ENCODE peak calls at places on chromosomes 16 and 17, in nine cellular contexts. One of them, this sample, is unnamed.

GRCh38 chr17:74466111-74466784 is at the start of gene CD300A:
- DNase-seq in nephron progenitor cell: no peak
- DNase-seq in Caco-2: no peak
- DNase-seq in ascending aorta: no peak
- DNase-seq in HCT116: no peak
- DNase-seq in left ventricle myocardium inferior: peak; percentile 55
- DNase-seq in fibroblast of lung: no peak
- DNase-seq in astrocyte of the cerebellum: no peak
- DNase-seq in tibial artery: no peak
- DNase-seq in this sample: no peak

GRCh38 chr17:35167046-35167445 is 19.4 kb downstream of the UNC45B start:
- DNase-seq in ascending aorta: peak; percentile 34
- DNase-seq in HCT116: no peak
- DNase-seq in left ventricle myocardium inferior: no peak
- DNase-seq in Caco-2: peak; percentile 14
- DNase-seq in tibial artery: no peak
- DNase-seq in nephron progenitor cell: no peak
- DNase-seq in fibroblast of lung: no peak
- DNase-seq in astrocyte of the cerebellum: no peak
- DNase-seq in this sample: peak; percentile 10

GRCh38 chr17:2331303-2331702 is 5.0 kb downstream of the TSR1 start:
- DNase-seq in Caco-2: no peak
- DNase-seq in nephron progenitor cell: no peak
- DNase-seq in left ventricle myocardium inferior: no peak
- DNase-seq in astrocyte of the cerebellum: no peak
- DNase-seq in tibial artery: no peak
- DNase-seq in HCT116: no peak
- DNase-seq in fibroblast of lung: no peak
- DNase-seq in ascending aorta: no peak
- DNase-seq in this sample: no peak

GRCh38 chr17:80803451-80804428 is 187.9 kb upstream of the CHMP6 start:
- DNase-seq in left ventricle myocardium inferior: no peak
- DNase-seq in HCT116: no peak
- DNase-seq in fibroblast of lung: no peak
- DNase-seq in ascending aorta: peak; percentile 44
- DNase-seq in astrocyte of the cerebellum: no peak
- DNase-seq in Caco-2: no peak
- DNase-seq in nephron progenitor cell: no peak
- DNase-seq in tibial artery: peak; percentile 51
- DNase-seq in this sample: no peak

GRCh38 chr17:63439682-63440081 is 6.4 kb downstream of the CYB561 start:
- DNase-seq in nephron progenitor cell: no peak
- DNase-seq in Caco-2: no peak
- DNase-seq in left ventricle myocardium inferior: no peak
- DNase-seq in HCT116: no peak
- DNase-seq in astrocyte of the cerebellum: peak; percentile 68
- DNase-seq in ascending aorta: no peak
- DNase-seq in tibial artery: no peak
- DNase-seq in fibroblast of lung: peak; percentile 53
- DNase-seq in this sample: no peak

GRCh38 chr17:40283662-40284061 is 4.0 kb upstream of the CDC6 start:
- DNase-seq in ascending aorta: no peak
- DNase-seq in nephron progenitor cell: no peak
- DNase-seq in HCT116: peak; percentile 87
- DNase-seq in left ventricle myocardium inferior: no peak
- DNase-seq in tibial artery: no peak
- DNase-seq in fibroblast of lung: peak; percentile 95
- DNase-seq in astrocyte of the cerebellum: peak; percentile 91
- DNase-seq in Caco-2: no peak
- DNase-seq in this sample: no peak

GRCh38 chr17:16980813-16981731 is 9.2 kb upstream of the TNFRSF13B start:
- DNase-seq in nephron progenitor cell: no peak
- DNase-seq in ascending aorta: no peak
- DNase-seq in tibial artery: no peak
- DNase-seq in fibroblast of lung: no peak
- DNase-seq in Caco-2: no peak
- DNase-seq in astrocyte of the cerebellum: no peak
- DNase-seq in left ventricle myocardium inferior: no peak
- DNase-seq in HCT116: no peak
- DNase-seq in this sample: no peak

GRCh38 chr16:89315791-89316581 is 98.5 kb downstream of the ZNF778 start:
- DNase-seq in HCT116: no peak
- DNase-seq in left ventricle myocardium inferior: peak; percentile 42
- DNase-seq in fibroblast of lung: peak; percentile 69
- DNase-seq in Caco-2: no peak
- DNase-seq in ascending aorta: no peak
- DNase-seq in nephron progenitor cell: no peak
- DNase-seq in astrocyte of the cerebellum: peak; percentile 83
- DNase-seq in tibial artery: no peak
- DNase-seq in this sample: peak; percentile 71

GRCh38 chr17:55584055-55584685 is 72.9 kb upstream of the SMIM36 start:
- DNase-seq in nephron progenitor cell: no peak
- DNase-seq in HCT116: no peak
- DNase-seq in astrocyte of the cerebellum: no peak
- DNase-seq in Caco-2: no peak
- DNase-seq in left ventricle myocardium inferior: no peak
- DNase-seq in ascending aorta: no peak
- DNase-seq in fibroblast of lung: peak; percentile 72
- DNase-seq in tibial artery: no peak
- DNase-seq in this sample: no peak

GRCh38 chr17:77441130-77441920 is 300.6 kb downstream of the SEC14L1 start:
- DNase-seq in nephron progenitor cell: no peak
- DNase-seq in ascending aorta: no peak
- DNase-seq in HCT116: no peak
- DNase-seq in fibroblast of lung: no peak
- DNase-seq in Caco-2: no peak
- DNase-seq in tibial artery: no peak
- DNase-seq in astrocyte of the cerebellum: no peak
- DNase-seq in left ventricle myocardium inferior: no peak
- DNase-seq in this sample: peak; percentile 65

GRCh38 chr16:2008631-2009301 is 855 bp downstream of the ZNF598 start:
- DNase-seq in fibroblast of lung: peak; percentile 59
- DNase-seq in astrocyte of the cerebellum: no peak
- DNase-seq in nephron progenitor cell: no peak
- DNase-seq in HCT116: no peak
- DNase-seq in ascending aorta: no peak
- DNase-seq in Caco-2: peak; percentile 26
- DNase-seq in left ventricle myocardium inferior: peak; percentile 17
- DNase-seq in tibial artery: no peak
- DNase-seq in this sample: no peak

GRCh38 chr16:1159325-1159972 is 6.5 kb downstream of the CACNA1H start:
- DNase-seq in HCT116: no peak
- DNase-seq in astrocyte of the cerebellum: no peak
- DNase-seq in tibial artery: no peak
- DNase-seq in fibroblast of lung: no peak
- DNase-seq in left ventricle myocardium inferior: no peak
- DNase-seq in ascending aorta: no peak
- DNase-seq in nephron progenitor cell: peak; percentile 48
- DNase-seq in Caco-2: no peak
- DNase-seq in this sample: no peak

GRCh38 chr16:35195173-35195863 is 1735.9 kb downstream of the TP53TG3F start:
- DNase-seq in fibroblast of lung: no peak
- DNase-seq in tibial artery: no peak
- DNase-seq in HCT116: no peak
- DNase-seq in nephron progenitor cell: no peak
- DNase-seq in ascending aorta: no peak
- DNase-seq in left ventricle myocardium inferior: no peak
- DNase-seq in astrocyte of the cerebellum: no peak
- DNase-seq in Caco-2: no peak
- DNase-seq in this sample: no peak

GRCh38 chr17:58312824-58313223 is 15.8 kb downstream of the TSPOAP1 start:
- DNase-seq in fibroblast of lung: no peak
- DNase-seq in tibial artery: no peak
- DNase-seq in astrocyte of the cerebellum: no peak
- DNase-seq in ascending aorta: no peak
- DNase-seq in HCT116: no peak
- DNase-seq in nephron progenitor cell: no peak
- DNase-seq in Caco-2: no peak
- DNase-seq in left ventricle myocardium inferior: no peak
- DNase-seq in this sample: no peak

GRCh38 chr16:59698341-59698979 is 964.3 kb upstream of the GOT2 start:
- DNase-seq in ascending aorta: no peak
- DNase-seq in astrocyte of the cerebellum: peak; percentile 54
- DNase-seq in Caco-2: no peak
- DNase-seq in tibial artery: no peak
- DNase-seq in fibroblast of lung: peak; percentile 74
- DNase-seq in nephron progenitor cell: no peak
- DNase-seq in HCT116: no peak
- DNase-seq in left ventricle myocardium inferior: no peak
- DNase-seq in this sample: no peak

GRCh38 chr17:12979826-12980500 is 37.9 kb downstream of the ELAC2 start:
- DNase-seq in astrocyte of the cerebellum: no peak
- DNase-seq in left ventricle myocardium inferior: no peak
- DNase-seq in tibial artery: no peak
- DNase-seq in nephron progenitor cell: no peak
- DNase-seq in HCT116: no peak
- DNase-seq in fibroblast of lung: peak; percentile 29
- DNase-seq in Caco-2: no peak
- DNase-seq in ascending aorta: no peak
- DNase-seq in this sample: no peak

GRCh38 chr16:86500708-86501510 is 9.4 kb upstream of the FOXF1 start:
- DNase-seq in nephron progenitor cell: no peak
- DNase-seq in ascending aorta: no peak
- DNase-seq in tibial artery: no peak
- DNase-seq in Caco-2: no peak
- DNase-seq in fibroblast of lung: no peak
- DNase-seq in astrocyte of the cerebellum: no peak
- DNase-seq in HCT116: no peak
- DNase-seq in left ventricle myocardium inferior: no peak
- DNase-seq in this sample: no peak
- TF ChIP-seq CTCF in nephron progenitor cell: no peak
- TF ChIP-seq CTCF in ascending aorta: no peak
- TF ChIP-seq CTCF in tibial artery: no peak
- TF ChIP-seq CTCF in Caco-2: no peak
- TF ChIP-seq CTCF in fibroblast of lung: no peak
- TF ChIP-seq CTCF in astrocyte of the cerebellum: no peak
- TF ChIP-seq CTCF in HCT116: no peak
- TF ChIP-seq CTCF in left ventricle myocardium inferior: no peak
- TF ChIP-seq CTCF in this sample: no peak

GRCh38 chr17:36463916-36464764 is 22.3 kb upstream of the ZNHIT3 start:
- DNase-seq in left ventricle myocardium inferior: peak; percentile 40
- DNase-seq in Caco-2: peak; percentile 91
- DNase-seq in astrocyte of the cerebellum: peak; percentile 19
- DNase-seq in HCT116: peak; percentile 47
- DNase-seq in nephron progenitor cell: peak; percentile 94
- DNase-seq in ascending aorta: no peak
- DNase-seq in tibial artery: no peak
- DNase-seq in fibroblast of lung: peak; percentile 63
- DNase-seq in this sample: peak; percentile 52
- TF ChIP-seq CTCF in left ventricle myocardium inferior: no peak
- TF ChIP-seq CTCF in Caco-2: no peak
- TF ChIP-seq CTCF in astrocyte of the cerebellum: no peak
- TF ChIP-seq CTCF in HCT116: no peak
- TF ChIP-seq CTCF in nephron progenitor cell: no peak
- TF ChIP-seq CTCF in ascending aorta: no peak
- TF ChIP-seq CTCF in tibial artery: no peak
- TF ChIP-seq CTCF in fibroblast of lung: no peak
- TF ChIP-seq CTCF in this sample: no peak

DNA sequence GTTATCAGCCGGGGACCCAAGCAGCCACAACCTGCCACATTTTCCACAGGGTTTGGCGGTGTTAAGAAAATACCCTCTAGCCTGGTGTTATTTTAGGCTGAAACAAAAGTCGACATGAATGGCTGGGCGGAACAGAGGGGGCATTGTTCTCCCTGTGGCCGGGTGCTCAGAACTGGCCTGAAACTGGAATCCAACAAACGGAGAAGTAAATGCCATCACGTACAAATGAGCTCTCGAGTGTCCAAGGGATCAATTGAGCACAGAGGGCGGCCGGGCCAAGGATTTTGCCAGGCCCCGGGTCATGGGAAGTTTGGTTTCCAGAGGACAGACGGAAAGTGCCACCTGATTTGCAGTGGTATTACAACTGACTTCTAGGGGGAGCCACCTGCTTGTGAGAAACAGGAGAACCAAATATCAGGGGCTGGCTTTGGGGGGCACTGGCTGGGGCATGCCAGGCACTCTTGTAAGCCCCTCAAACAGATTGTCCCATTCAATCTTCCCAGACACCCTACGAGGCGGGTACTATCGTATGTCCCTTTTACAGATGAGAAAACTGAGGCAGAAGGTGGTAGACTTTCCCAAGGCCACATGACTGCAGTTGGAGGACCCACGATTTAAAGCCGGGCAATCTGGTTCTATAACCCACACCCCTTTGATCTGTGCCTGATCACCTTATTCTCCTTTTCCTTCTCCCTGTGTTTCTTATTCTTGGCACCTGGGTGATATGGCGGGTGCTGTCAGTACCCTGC is 146.1 kb upstream of the IRX3 start:
- DNase-seq in astrocyte of the cerebellum: no peak
- DNase-seq in fibroblast of lung: no peak
- DNase-seq in HCT116: no peak
- DNase-seq in ascending aorta: no peak
- DNase-seq in nephron progenitor cell: peak; percentile 28
- DNase-seq in Caco-2: no peak
- DNase-seq in left ventricle myocardium inferior: no peak
- DNase-seq in tibial artery: no peak
- DNase-seq in this sample: no peak
- TF ChIP-seq CTCF in astrocyte of the cerebellum: no peak
- TF ChIP-seq CTCF in fibroblast of lung: no peak
- TF ChIP-seq CTCF in HCT116: no peak
- TF ChIP-seq CTCF in ascending aorta: no peak
- TF ChIP-seq CTCF in nephron progenitor cell: no peak
- TF ChIP-seq CTCF in Caco-2: no peak
- TF ChIP-seq CTCF in left ventricle myocardium inferior: no peak
- TF ChIP-seq CTCF in tibial artery: no peak
- TF ChIP-seq CTCF in this sample: no peak

GRCh38 chr16:4270595-4270994 is 2.2 kb downstream of the TFAP4 start:
- DNase-seq in astrocyte of the cerebellum: no peak
- DNase-seq in fibroblast of lung: no peak
- DNase-seq in ascending aorta: no peak
- DNase-seq in left ventricle myocardium inferior: no peak
- DNase-seq in Caco-2: no peak
- DNase-seq in nephron progenitor cell: no peak
- DNase-seq in HCT116: no peak
- DNase-seq in tibial artery: no peak
- DNase-seq in this sample: no peak

GRCh38 chr16:4272114-4272954 is 489 bp downstream of the TFAP4 start:
- DNase-seq in Caco-2: peak; percentile 62
- DNase-seq in tibial artery: peak; percentile 81
- DNase-seq in astrocyte of the cerebellum: no peak
- DNase-seq in HCT116: no peak
- DNase-seq in left ventricle myocardium inferior: peak; percentile 61
- DNase-seq in nephron progenitor cell: peak; percentile 77
- DNase-seq in ascending aorta: peak; percentile 73
- DNase-seq in fibroblast of lung: peak; percentile 28
- DNase-seq in this sample: no peak

GRCh38 chr16:4273858-4274291 is 1.1 kb upstream of the TFAP4 start:
- DNase-seq in fibroblast of lung: peak; percentile 47
- DNase-seq in nephron progenitor cell: peak; percentile 57
- DNase-seq in left ventricle myocardium inferior: peak; percentile 60
- DNase-seq in astrocyte of the cerebellum: no peak
- DNase-seq in Caco-2: peak; percentile 78
- DNase-seq in tibial artery: peak; percentile 78
- DNase-seq in HCT116: peak; percentile 51
- DNase-seq in ascending aorta: peak; percentile 78
- DNase-seq in this sample: peak; percentile 42

GRCh38 chr16:4270091-4270490 is 2.7 kb downstream of the TFAP4 start:
- DNase-seq in HCT116: no peak
- DNase-seq in tibial artery: no peak
- DNase-seq in astrocyte of the cerebellum: no peak
- DNase-seq in nephron progenitor cell: no peak
- DNase-seq in fibroblast of lung: no peak
- DNase-seq in Caco-2: no peak
- DNase-seq in left ventricle myocardium inferior: no peak
- DNase-seq in ascending aorta: no peak
- DNase-seq in this sample: no peak

GRCh38 chr16:4271176-4272113 is 1.4 kb downstream of the TFAP4 start:
- DNase-seq in astrocyte of the cerebellum: peak; percentile 75
- DNase-seq in HCT116: peak; percentile 86
- DNase-seq in Caco-2: peak; percentile 94
- DNase-seq in left ventricle myocardium inferior: peak; percentile 95
- DNase-seq in nephron progenitor cell: peak; percentile 89
- DNase-seq in fibroblast of lung: peak; percentile 92
- DNase-seq in ascending aorta: peak; percentile 95
- DNase-seq in tibial artery: peak; percentile 95
- DNase-seq in this sample: peak; percentile 81
- TF ChIP-seq CTCF in astrocyte of the cerebellum: no peak
- TF ChIP-seq CTCF in HCT116: no peak
- TF ChIP-seq CTCF in Caco-2: no peak
- TF ChIP-seq CTCF in left ventricle myocardium inferior: peak; percentile 38
- TF ChIP-seq CTCF in nephron progenitor cell: no peak
- TF ChIP-seq CTCF in fibroblast of lung: no peak
- TF ChIP-seq CTCF in ascending aorta: no peak
- TF ChIP-seq CTCF in tibial artery: no peak
- TF ChIP-seq CTCF in this sample: no peak

This sample was measured in natural killer cell.